ENCODE peak calls at places on chromosomes 16 and 17, in six cellular contexts. K, U, T, P, D and I are unnamed samples.

GRCh38 chr17:58191259-58191896 is 1.1 kb upstream of the EPX start:
- DNase-seq in K (no peak), U (no peak), T (no peak), P (no peak), D (no peak), I (no peak)

GRCh38 chr17:9750488-9750887 is 40.9 kb downstream of the DHRS7C start:
- DNase-seq in K (no peak), U (no peak), T (no peak), P (no peak), D (no peak), I (no peak)

GRCh38 chr17:73480740-73481139 is 163.5 kb downstream of the SDK2 start:
- DNase-seq in K (peak), U (no peak), T (no peak), P (no peak), D (no peak), I (no peak)

GRCh38 chr17:32927201-32927723 is 691 bp upstream of the TMEM98 start:
- DNase-seq in K (no peak), U (peak), T (no peak), P (no peak), D (no peak), I (no peak)

GRCh38 chr17:20155258-20156195 is 146.4 kb downstream of the SPECC1 start:
- DNase-seq in K (peak), U (peak), T (peak), P (peak), D (peak), I (peak)

GRCh38 chr17:42187833-42188232 is 2.6 kb upstream of the HCRT start:
- DNase-seq in K (no peak), U (no peak), T (no peak), P (no peak), D (no peak), I (no peak)

GRCh38 chr17:16106161-16106891 is 106.7 kb downstream of the TTC19 start:
- DNase-seq in K (no peak), U (peak), T (no peak), P (peak), D (no peak), I (peak)

GRCh38 chr17:79137791-79138190 is 63.2 kb downstream of the ENGASE start:
- DNase-seq in K (peak), U (no peak), T (no peak), P (no peak), D (no peak), I (no peak)

GRCh38 chr16:21656795-21657768 is 4.7 kb upstream of the IGSF6 start:
- DNase-seq in K (no peak), U (peak), T (peak), P (peak), D (peak), I (peak)

GRCh38 chr16:2008009-2008526 is 1.6 kb downstream of the ZNF598 start:
- DNase-seq in K (no peak), U (peak), T (peak), P (peak), D (peak), I (peak)

GRCh38 chr17:81601525-81602120 is 35.3 kb downstream of the NPLOC4 start:
- DNase-seq in K (no peak), U (peak), T (peak), P (peak), D (peak), I (peak)

GRCh38 chr16:143456-143855 is 5.0 kb upstream of the NPRL3 start:
- DNase-seq in K (no peak), U (no peak), T (no peak), P (no peak), D (peak), I (peak)

GRCh38 chr16:87423429-87423828 is 31.3 kb downstream of the MAP1LC3B start:
- DNase-seq in K (no peak), U (no peak), T (no peak), P (no peak), D (no peak), I (no peak)

GRCh38 chr16:19520861-19521331 is 1.0 kb downstream of the GDE1 start:
- DNase-seq in K (no peak), U (peak), T (peak), P (peak), D (peak), I (peak)

GRCh38 chr17:1142503-1143095 is 37.2 kb downstream of the ABR start:
- DNase-seq in K (no peak), U (no peak), T (no peak), P (no peak), D (no peak), I (no peak)

GRCh38 chr16:3143598-3144330 is 8.9 kb downstream of the ZNF213 start:
- DNase-seq in K (no peak), U (no peak), T (no peak), P (no peak), D (no peak), I (no peak)

GRCh38 chr16:23408242-23409201 is 44.5 kb downstream of the COG7 start:
- DNase-seq in K (peak), U (peak), T (peak), P (peak), D (no peak), I (peak)

GRCh38 chr16:27267037-27267677 is 1.4 kb downstream of the NSMCE1 start:
- DNase-seq in K (no peak), U (no peak), T (no peak), P (no peak), D (no peak), I (no peak)

GRCh38 chr16:19223235-19223847 is 55.3 kb downstream of the SYT17 start:
- DNase-seq in K (no peak), U (peak), T (peak), P (no peak), D (peak), I (peak)

GRCh38 chr17:8724451-8724850 is 20.2 kb downstream of the CCDC42 start:
- DNase-seq in K (no peak), U (no peak), T (no peak), P (no peak), D (no peak), I (no peak)

GRCh38 chr16:7482596-7483290 is 150.1 kb downstream of the RBFOX1 start:
- DNase-seq in K (no peak), U (no peak), T (no peak), P (no peak), D (no peak), I (no peak)

GRCh38 chr17:6437466-6437865 is 2.5 kb upstream of the AIPL1 start:
- DNase-seq in K (no peak), U (no peak), T (no peak), P (no peak), D (no peak), I (no peak)

GRCh38 chr17:57985675-57985974 is 2.4 kb downstream of the VEZF1 start:
- DNase-seq in K (no peak), U (peak), T (peak), P (peak), D (peak), I (peak)

GRCh38 chr16:86834451-86835035 is 256.2 kb downstream of the FOXL1 start:
- DNase-seq in K (no peak), U (peak), T (peak), P (peak), D (no peak), I (peak)

GRCh38 chr17:16374129-16374528 is 6.8 kb upstream of the UBB start:
- DNase-seq in K (no peak), U (peak), T (peak), P (peak), D (peak), I (peak)

GRCh38 chr16:75703341-75703740 is 2.1 kb upstream of the DUXB start:
- DNase-seq in K (no peak), U (peak), T (no peak), P (peak), D (peak), I (no peak)

GRCh38 chr17:60356947-60357346 is 35.0 kb downstream of the USP32 start:
- DNase-seq in K (no peak), U (peak), T (no peak), P (peak), D (no peak), I (peak)

GRCh38 chr17:34486781-34487180 is 92.6 kb upstream of the TMEM132E start:
- DNase-seq in K (no peak), U (no peak), T (no peak), P (no peak), D (no peak), I (no peak)

GRCh38 chr16:3935921-3936320 is 55.4 kb upstream of the CREBBP start:
- DNase-seq in K (no peak), U (no peak), T (no peak), P (no peak), D (no peak), I (no peak)

GRCh38 chr16:53964145-53964544 is 260.2 kb downstream of the FTO start:
- DNase-seq in K (no peak), U (no peak), T (no peak), P (no peak), D (no peak), I (no peak)

GRCh38 chr17:29855686-29856085 is 74.3 kb downstream of the SSH2 start:
- DNase-seq in K (no peak), U (peak), T (no peak), P (peak), D (no peak), I (peak)

GRCh38 chr16:67173323-67173722 is 3.0 kb downstream of the NOL3 start:
- DNase-seq in K (no peak), U (no peak), T (no peak), P (no peak), D (no peak), I (no peak)

GRCh38 chr16:67174706-67175231 is 4.4 kb downstream of the NOL3 start:
- DNase-seq in K (no peak), U (no peak), T (no peak), P (no peak), D (no peak), I (no peak)

GRCh38 chr16:67176662-67177061 is 6.3 kb downstream of the NOL3 start:
- DNase-seq in K (no peak), U (no peak), T (no peak), P (peak), D (no peak), I (no peak)

GRCh38 chr16:67170948-67171649 is 761 bp downstream of the NOL3 start:
- DNase-seq in K (no peak), U (peak), T (no peak), P (peak), D (no peak), I (no peak)

GRCh38 chr16:67173808-67174705 is 3.7 kb downstream of the NOL3 start:
- DNase-seq in K (peak), U (peak), T (peak), P (peak), D (peak), I (peak)
- TF ChIP-seq CTCF in K (peak), U (peak), T (peak), P (peak), D (no peak), I (peak)

GRCh38 chr17:36807496-36808180 is 129.6 kb upstream of the LHX1 start:
- DNase-seq in K (no peak), U (no peak), T (no peak), P (no peak), D (no peak), I (no peak)
- H3K4me3 ChIP-seq in K (peak), U (no peak), T (no peak), P (no peak), D (no peak), I (no peak)

GRCh38 chr17:77203436-77203835 is 62.7 kb downstream of the SEC14L1 start:
- DNase-seq in K (no peak), U (no peak), T (no peak), P (no peak), D (no peak), I (no peak)

GRCh38 chr17:77204531-77204930 is 63.8 kb downstream of the SEC14L1 start:
- DNase-seq in K (peak), U (no peak), T (no peak), P (no peak), D (no peak), I (no peak)

GRCh38 chr17:77203846-77204245 is 63.1 kb downstream of the SEC14L1 start:
- DNase-seq in K (no peak), U (no peak), T (no peak), P (no peak), D (no peak), I (no peak)

GRCh38 chr17:77197115-77197514 is 56.3 kb downstream of the SEC14L1 start:
- DNase-seq in K (no peak), U (no peak), T (no peak), P (no peak), D (no peak), I (no peak)

DNA sequence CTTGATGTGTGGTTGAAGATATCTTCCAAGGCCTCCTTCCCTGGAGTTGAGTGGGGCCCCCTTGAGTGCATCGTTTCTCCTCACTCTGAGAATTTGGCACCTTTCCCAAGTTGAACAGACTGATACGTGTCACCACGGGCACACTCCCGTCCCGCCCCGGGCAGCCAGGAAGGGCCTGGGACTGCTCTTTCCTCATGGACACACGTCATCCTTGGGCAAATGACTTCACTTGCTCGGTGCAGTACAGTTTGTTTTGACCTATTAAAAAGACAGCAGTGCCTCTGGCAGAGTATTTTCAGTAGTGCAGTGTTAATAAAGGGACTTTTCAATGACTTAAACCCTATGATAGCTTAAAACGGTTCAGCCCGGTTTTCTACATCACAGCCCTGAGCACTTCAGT is 59.9 kb downstream of the SEC14L1 start:
- DNase-seq in K (no peak), U (no peak), T (no peak), P (peak), D (peak), I (peak)
- TF ChIP-seq CTCF in K (no peak), U (no peak), T (no peak), P (no peak), D (no peak), I (no peak)

GRCh38 chr16:31477220-31478216 is 5.4 kb upstream of the SLC5A2 start:
- DNase-seq in K (no peak), U (no peak), T (no peak), P (no peak), D (no peak), I (no peak)
- H3K4me3 ChIP-seq in K (peak), U (no peak), T (no peak), P (no peak), D (no peak), I (no peak)

DNA sequence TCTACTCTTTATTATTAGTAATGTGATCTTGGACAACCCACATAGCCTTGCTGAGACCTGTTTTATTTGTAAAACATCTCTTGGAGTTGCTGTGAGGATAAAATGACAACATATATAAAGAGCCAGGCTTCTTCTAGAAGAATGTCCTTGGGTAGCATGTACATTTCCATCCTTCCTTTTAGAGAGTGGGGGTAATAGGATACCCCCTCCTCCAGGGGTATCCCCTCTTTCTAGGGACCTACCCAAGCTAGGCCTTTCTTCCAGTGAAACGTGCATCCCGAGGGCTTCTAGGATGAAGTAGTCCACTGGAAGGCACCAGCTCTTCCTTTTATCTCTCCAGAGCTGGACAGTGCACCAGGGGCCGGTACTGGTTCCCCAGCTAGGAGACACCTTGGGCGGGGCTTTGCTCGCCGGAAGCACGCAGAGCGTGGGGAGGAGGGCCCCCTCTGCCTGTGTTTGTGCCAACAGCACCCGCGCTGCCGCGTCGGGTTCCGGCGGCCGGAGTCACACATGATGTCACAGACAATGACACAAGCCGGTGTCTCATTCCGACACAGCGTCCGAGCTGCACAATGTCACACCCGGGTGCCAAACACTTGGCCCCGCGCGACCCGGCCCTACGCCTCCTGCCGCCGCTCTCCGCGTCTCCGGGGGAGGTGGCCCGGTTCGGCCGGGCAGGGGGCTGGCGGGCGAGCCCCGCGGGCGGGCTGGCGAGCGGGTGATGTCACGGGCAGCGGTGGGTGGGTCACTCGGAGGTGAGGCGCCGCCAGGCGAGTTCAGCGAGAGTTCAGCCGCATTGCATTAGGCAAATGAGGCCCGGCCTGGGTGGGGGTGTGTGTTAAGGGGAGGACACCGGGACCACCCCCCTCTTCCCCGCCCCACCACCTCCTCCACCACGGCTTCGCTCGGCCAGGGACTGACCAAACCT is 23.4 kb downstream of the GJD3 start:
- DNase-seq in K (peak), U (peak), T (peak), P (peak), D (peak), I (peak)
- TF ChIP-seq CTCF in K (no peak), U (no peak), T (no peak), P (no peak), D (no peak), I (no peak)

DNA sequence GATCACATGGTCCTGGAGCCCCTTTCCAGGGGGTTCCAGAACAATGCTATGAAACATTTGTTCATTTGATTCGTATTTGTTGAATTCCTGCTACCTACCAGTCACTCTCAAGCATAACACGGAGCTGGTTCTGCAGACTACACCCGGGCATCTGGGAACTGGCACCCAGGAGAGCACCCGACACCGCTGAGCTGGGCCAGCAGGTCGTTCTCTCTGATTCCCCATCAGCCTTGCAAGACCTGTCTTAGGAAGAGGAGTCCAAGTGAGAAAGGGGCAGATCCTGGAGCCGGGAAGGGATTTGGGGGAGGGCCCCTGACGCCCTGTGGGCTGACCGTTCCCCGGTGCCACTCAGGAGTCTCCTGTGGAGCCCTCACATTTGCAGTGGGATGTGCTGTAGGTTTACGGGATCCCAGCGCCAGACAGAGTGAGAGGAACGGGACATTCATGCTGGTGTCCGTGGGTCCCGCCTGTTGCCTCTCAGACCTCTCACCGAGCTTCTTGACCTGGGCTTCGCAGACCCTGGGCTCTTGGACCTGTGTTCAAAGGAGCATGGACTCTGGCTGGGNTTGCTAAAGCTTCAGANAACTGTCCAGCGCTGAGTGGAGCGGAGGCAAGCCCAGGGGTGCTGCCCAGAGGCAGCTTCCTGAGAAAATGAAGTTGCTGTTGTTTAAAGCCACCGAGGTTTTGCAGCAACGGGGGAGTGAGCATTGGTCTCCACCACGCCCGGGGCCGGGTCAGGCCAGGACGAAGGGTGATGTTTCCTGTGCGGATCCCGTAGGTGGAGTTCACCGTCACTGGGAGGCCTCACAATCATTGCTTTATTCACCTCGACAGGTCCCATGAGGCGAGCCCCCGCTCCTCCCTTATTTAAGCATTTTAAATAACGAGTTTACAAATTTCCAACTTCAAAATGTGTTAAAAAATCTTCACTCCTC is 49.2 kb downstream of the METRNL start:
- DNase-seq in K (no peak), U (no peak), T (no peak), P (no peak), D (no peak), I (no peak)
- H3K4me3 ChIP-seq in K (no peak), U (no peak), T (no peak), P (no peak), D (no peak), I (no peak)

GRCh38 chr17:45300060-45300751 is 16.6 kb downstream of the MAP3K14 start:
- DNase-seq in K (no peak), U (no peak), T (no peak), P (no peak), D (no peak), I (no peak)
- TF ChIP-seq CTCF in K (no peak), U (no peak), T (peak), P (no peak), D (no peak), I (no peak)

DNA sequence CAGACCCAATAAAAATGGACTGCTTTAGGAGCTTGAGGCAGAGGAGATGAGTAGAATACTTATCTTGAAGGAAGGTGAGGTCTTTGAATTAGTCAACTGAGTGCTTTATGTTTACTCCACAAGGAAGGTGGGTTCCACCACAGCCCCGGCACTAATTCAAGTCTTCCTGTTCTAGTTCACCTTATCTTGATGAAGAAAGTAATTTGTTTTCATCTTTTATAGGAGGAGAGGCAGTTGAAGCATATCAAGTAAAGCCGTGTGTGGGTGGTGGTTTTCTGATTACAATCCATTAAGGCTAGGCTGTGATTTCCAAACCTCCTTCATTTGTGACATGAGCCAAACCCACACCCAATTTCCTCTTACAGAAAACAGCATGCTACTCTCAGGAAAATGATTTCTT is 35.6 kb downstream of the CDRT15 start:
- DNase-seq in K (no peak), U (peak), T (no peak), P (peak), D (no peak), I (peak)
- H3K4me3 ChIP-seq in K (no peak), U (no peak), T (no peak), P (no peak), D (no peak), I (no peak)